ENCODE peak calls at places on chromosomes 13 and 19, in six cellular contexts. N, R, Y, E, J and B are unnamed samples.

GRCh38 chr13:111359237-111359915 is 38.9 kb downstream of the TEX29 start:
- DNase-seq in N (no peak), R (no peak), Y (no peak), E (no peak), J (no peak), B (no peak)

GRCh38 chr13:25752957-25753540 is 298.8 kb downstream of the SHISA2 start:
- DNase-seq in N (no peak), R (no peak), Y (no peak), E (no peak), J (no peak), B (no peak)

GRCh38 chr19:48053856-48054255 is 10.0 kb upstream of the CABP5 start:
- DNase-seq in N (no peak), R (no peak), Y (no peak), E (no peak), J (no peak), B (no peak)

GRCh38 chr19:7965921-7966665 is 22.6 kb upstream of the TIMM44 start:
- DNase-seq in N (no peak), R (no peak), Y (no peak), E (no peak), J (no peak), B (no peak)

GRCh38 chr13:24539500-24540165 is 27.1 kb upstream of the PARP4 start:
- DNase-seq in N (no peak), R (no peak), Y (no peak), E (no peak), J (no peak), B (no peak)

GRCh38 chr13:41049480-41049879 is 11.8 kb upstream of the WBP4 start:
- DNase-seq in N (no peak), R (no peak), Y (no peak), E (no peak), J (no peak), B (no peak)

GRCh38 chr19:3098515-3099346 is 4.6 kb downstream of the GNA11 start:
- DNase-seq in N (no peak), R (no peak), Y (no peak), E (no peak), J (no peak), B (peak)

GRCh38 chr13:113999618-113999910 is 25.7 kb upstream of the C13orf46 start:
- DNase-seq in N (no peak), R (no peak), Y (no peak), E (no peak), J (no peak), B (no peak)

GRCh38 chr19:38698225-38699026 is 45.8 kb downstream of the CAPN12 start:
- DNase-seq in N (no peak), R (no peak), Y (no peak), E (no peak), J (no peak), B (no peak)

GRCh38 chr19:719081-719512 is 10.4 kb downstream of the PALM start:
- DNase-seq in N (no peak), R (no peak), Y (no peak), E (no peak), J (no peak), B (no peak)

GRCh38 chr19:46660601-46661019 is 372 bp downstream of the DACT3 start:
- DNase-seq in N (no peak), R (no peak), Y (no peak), E (no peak), J (no peak), B (no peak)

GRCh38 chr19:32041681-32042292 is 303.6 kb upstream of the ZNF507 start:
- DNase-seq in N (no peak), R (no peak), Y (peak), E (no peak), J (no peak), B (no peak)

GRCh38 chr19:43691755-43692154 is 21.8 kb upstream of the PLAUR start:
- DNase-seq in N (no peak), R (no peak), Y (no peak), E (no peak), J (no peak), B (no peak)

GRCh38 chr19:1945899-1946298 is 4.9 kb downstream of the CSNK1G2 start:
- DNase-seq in N (peak), R (peak), Y (no peak), E (no peak), J (no peak), B (no peak)

GRCh38 chr19:12834976-12835757 is 788 bp upstream of the RTBDN start:
- DNase-seq in N (peak), R (peak), Y (no peak), E (no peak), J (no peak), B (no peak)

GRCh38 chr13:43472980-43473379 is 313.8 kb downstream of the ENOX1 start:
- DNase-seq in N (no peak), R (no peak), Y (peak), E (no peak), J (no peak), B (no peak)

GRCh38 chr13:114030666-114031610 is 57.1 kb upstream of the C13orf46 start:
- DNase-seq in N (no peak), R (no peak), Y (no peak), E (no peak), J (no peak), B (no peak)

GRCh38 chr13:71865858-71866172 is 1.2 kb downstream of the DACH1 start:
- DNase-seq in N (no peak), R (no peak), Y (no peak), E (no peak), J (no peak), B (no peak)

GRCh38 chr19:47187023-47187655 is 43.9 kb downstream of the BBC3 start:
- DNase-seq in N (no peak), R (no peak), Y (no peak), E (peak), J (no peak), B (no peak)